ENCODE peak calls at places on chromosomes 2 and 18, in five cellular contexts. F is thyroid gland, P is uterus, U is A549, B is HCT116. R is an unnamed sample.

GRCh38 chr2:182937864-182938263 is 71.4 kb upstream of the FRZB start:
- DNase-seq in U (no peak), P (no peak), F (no peak), B (no peak), R (no peak)

GRCh38 chr18:1544016-1544415 is 639.3 kb downstream of the ADCYAP1 start:
- DNase-seq in U (no peak), F (no peak), B (no peak), P (no peak), R (no peak)

GRCh38 chr2:47172156-47172921 is 17.2 kb upstream of the STPG4 start:
- DNase-seq in U (peak; percentile 68), F (no peak), P (no peak), B (no peak), R (no peak)

GRCh38 chr2:28338046-28338753 is 54.5 kb upstream of the FOSL2 start:
- DNase-seq in F (peak; percentile 22), U (no peak), P (peak; percentile 84), B (no peak), R (peak; percentile 69)

GRCh38 chr18:35311506-35311905 is 21.5 kb upstream of the ZSCAN30 start:
- DNase-seq in U (no peak), P (no peak), F (no peak), B (no peak), R (no peak)

GRCh38 chr2:85668009-85668856 is at the start of gene SFTPB:
- DNase-seq in U (no peak), B (no peak), P (no peak), F (no peak), R (peak; percentile 8)

GRCh38 chr2:74862268-74862964 is 28.5 kb downstream of the HK2 start:
- DNase-seq in F (no peak), B (no peak), U (no peak), P (no peak), R (no peak)

GRCh38 chr18:76620326-76620813 is 125.3 kb upstream of the ZNF516 start:
- DNase-seq in F (peak; percentile 86), U (no peak), P (peak; percentile 80), B (peak; percentile 34), R (peak; percentile 59)

GRCh38 chr2:43443317-43443716 is 152.5 kb downstream of the THADA start:
- DNase-seq in B (no peak), F (no peak), U (peak; percentile 23), P (no peak), R (no peak)

GRCh38 chr2:212052412-212053159 is 486.0 kb downstream of the ERBB4 start:
- DNase-seq in P (no peak), B (no peak), F (no peak), U (no peak), R (no peak)

GRCh38 chr2:204842731-204843490 is 297.6 kb downstream of the PARD3B start:
- DNase-seq in U (peak; percentile 54), P (peak; percentile 58), F (peak; percentile 34), B (no peak), R (peak; percentile 16)

GRCh38 chr2:226378733-226379132 is 420.9 kb downstream of the IRS1 start:
- DNase-seq in P (no peak), F (no peak), B (no peak), U (peak; percentile 28), R (no peak)

GRCh38 chr18:36547544-36547943 is 250.0 kb downstream of the FHOD3 start:
- DNase-seq in U (no peak), F (no peak), B (no peak), P (no peak), R (no peak)

GRCh38 chr2:232981356-232981755 is 31.7 kb downstream of the NGEF start:
- DNase-seq in F (no peak), B (no peak), U (no peak), P (no peak), R (no peak)

GRCh38 chr2:161419338-161419965 is 3.4 kb downstream of the TBR1 start:
- DNase-seq in U (no peak), F (no peak), P (no peak), B (no peak), R (no peak)

GRCh38 chr2:84388133-84388532 is 70.9 kb downstream of the SUCLG1 start:
- DNase-seq in U (no peak), P (no peak), B (no peak), F (no peak), R (no peak)

GRCh38 chr2:72934683-72935610 is 17.6 kb downstream of the EMX1 start:
- DNase-seq in P (no peak), B (peak; percentile 23), U (peak; percentile 59), F (no peak), R (no peak)

GRCh38 chr2:121721926-121722325 is 14.7 kb downstream of the NIFK start:
- DNase-seq in B (no peak), P (no peak), F (no peak), U (peak; percentile 35), R (no peak)

GRCh38 chr2:118774458-118775133 is 72.9 kb downstream of the EN1 start:
- DNase-seq in B (no peak), U (peak; percentile 16), F (peak; percentile 55), P (peak; percentile 49), R (peak; percentile 27)

GRCh38 chr2:227460079-227460485 is 11.9 kb upstream of the AGFG1 start:
- DNase-seq in B (no peak), F (no peak), P (no peak), U (no peak), R (no peak)
- TF ChIP-seq POLR2A in B (no peak), F (no peak), P (no peak), U (no peak), R (no peak)

GRCh38 chr2:174826051-174826450 is 61.8 kb upstream of the CHRNA1 start:
- DNase-seq in F (no peak), P (no peak), U (no peak), B (no peak), R (no peak)

GRCh38 chr2:174833737-174834136 is 69.5 kb upstream of the CHRNA1 start:
- DNase-seq in F (no peak), U (no peak), P (no peak), B (no peak), R (no peak)

GRCh38 chr2:174830561-174830960 is 66.3 kb upstream of the CHRNA1 start:
- DNase-seq in P (no peak), B (no peak), F (no peak), U (no peak), R (no peak)

GRCh38 chr2:174827371-174828369 is 63.4 kb upstream of the CHRNA1 start:
- DNase-seq in P (no peak), U (no peak), F (peak; percentile 24), B (no peak), R (no peak)

GRCh38 chr2:174829550-174829949 is 65.3 kb upstream of the CHRNA1 start:
- DNase-seq in U (no peak), F (no peak), P (no peak), B (no peak), R (no peak)
- H3K27ac ChIP-seq in U (no peak overlapping the region), F (no peak overlapping the region), P (no peak overlapping the region), B (no peak overlapping the region), R (no peak overlapping the region)

GRCh38 chr2:238722181-238722580 is 125.7 kb upstream of the TWIST2 start:
- DNase-seq in U (no peak), P (no peak), F (no peak), B (no peak), R (no peak)
- TF ChIP-seq POLR2A in U (no peak), P (no peak), F (no peak), B (no peak), R (no peak)

DNA sequence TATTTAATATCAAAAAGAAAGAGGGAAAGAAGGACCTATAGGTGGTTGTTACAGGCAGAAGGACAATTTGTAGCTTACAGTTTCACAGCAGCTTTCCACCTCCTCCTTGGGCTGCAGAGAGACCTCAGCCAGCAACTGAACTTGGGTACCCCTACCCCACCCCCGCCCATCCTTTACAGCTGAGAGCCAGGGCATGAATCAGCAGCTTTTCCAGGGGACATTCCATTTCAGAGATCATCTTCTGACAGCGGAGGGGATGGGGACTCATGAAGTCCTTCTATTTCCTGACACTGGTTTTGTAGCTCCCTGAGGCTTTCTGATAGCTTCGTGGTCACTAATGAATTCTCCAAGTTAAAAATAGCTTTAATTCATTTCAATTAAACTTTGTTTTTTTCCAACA is 96.4 kb downstream of the ITGB1BP1 start:
- DNase-seq in P (no peak), B (no peak), F (no peak), U (peak; percentile 36), R (no peak)
- H3K27ac ChIP-seq in P (peak overlapping the region; percentile 18), B (no peak overlapping the region), F (peak overlapping the region; percentile 89), U (peak overlapping the region; percentile 44), R (no peak overlapping the region)

GRCh38 chr18:3119401-3120323 is 100.1 kb downstream of the MYOM1 start:
- DNase-seq in B (no peak), U (peak; percentile 65), F (no peak), P (no peak), R (no peak)

GRCh38 chr18:3118195-3119010 is 101.4 kb downstream of the MYOM1 start:
- DNase-seq in B (no peak), P (no peak), F (no peak), U (no peak), R (no peak)

GRCh38 chr18:3115430-3116025 is 102.6 kb upstream of the LPIN2 start:
- DNase-seq in F (no peak), P (no peak), U (no peak), B (no peak), R (no peak)

GRCh38 chr18:3120356-3120755 is 99.4 kb downstream of the MYOM1 start:
- DNase-seq in B (no peak), P (no peak), F (no peak), U (no peak), R (no peak)

DNA sequence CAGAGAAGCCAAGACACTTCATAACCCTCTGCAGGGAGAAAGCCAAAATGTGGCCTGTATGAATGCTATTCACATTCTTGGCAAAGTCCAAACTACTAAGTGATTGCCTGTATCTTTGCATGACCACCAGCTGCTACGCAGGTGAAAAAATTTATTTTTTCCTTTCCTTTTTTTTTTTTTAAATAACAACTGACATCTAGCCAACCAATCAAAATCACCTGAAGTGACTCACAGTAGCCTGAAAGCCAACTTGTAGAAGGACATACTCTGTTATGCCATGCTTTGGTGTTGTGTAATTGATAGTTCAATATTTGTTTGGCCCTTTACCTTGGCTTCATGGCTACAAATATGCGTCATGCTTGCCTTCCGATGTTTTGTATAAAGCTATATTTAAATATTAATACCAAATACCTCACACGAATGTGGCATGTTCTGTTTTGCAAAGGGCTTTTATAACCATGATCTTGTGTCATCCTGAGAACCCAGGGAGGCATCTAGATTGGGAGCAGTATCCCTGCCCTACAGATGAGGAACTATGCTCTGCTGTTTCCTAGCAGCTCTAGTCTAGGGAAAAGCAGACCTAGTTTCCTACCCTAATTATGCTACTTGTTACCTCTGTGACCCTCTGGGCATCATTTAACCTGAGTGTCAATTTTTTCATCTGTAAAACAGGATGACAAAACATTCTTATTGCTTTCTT is 102.1 kb downstream of the MYOM1 start:
- DNase-seq in P (no peak), F (no peak), B (no peak), U (peak; percentile 82), R (no peak)
- TF ChIP-seq POLR2A in P (no peak), F (no peak), B (no peak), U (no peak), R (no peak)

GRCh38 chr2:24452499-24452878 is 38.6 kb upstream of the NCOA1 start:
- DNase-seq in P (no peak), F (no peak), B (no peak), U (no peak), R (no peak)
- H3K27ac ChIP-seq in P (no peak overlapping the region), F (no peak overlapping the region), B (no peak overlapping the region), U (no peak overlapping the region), R (no peak overlapping the region)

R was measured in gastrocnemius medialis.